ENCODE peak calls at places on chromosome 9, in ten cellular contexts. X, U, J, Q, I, Y, M, O, R and G are unnamed samples.

GRCh38 chr9:4289411-4290380 is 10.2 kb downstream of the GLIS3 start:
- DNase-seq in X (peak; percentile 38), U (no peak), J (no peak), Q (no peak), I (no peak), Y (no peak), M (no peak), O (no peak), R (no peak), G (no peak)

GRCh38 chr9:122986010-122986409 is 45.2 kb downstream of the RABGAP1 start:
- DNase-seq in X (no peak), U (no peak), J (no peak), Q (no peak), I (no peak), Y (no peak), M (no peak), O (no peak), R (no peak), G (no peak)

GRCh38 chr9:129702563-129702962 is 37.1 kb downstream of the PRRX2 start:
- DNase-seq in X (peak; percentile 61), U (no peak), J (no peak), Q (no peak), I (no peak), Y (peak; percentile 42), M (peak; percentile 84), O (peak; percentile 52), R (no peak), G (peak; percentile 85)

GRCh38 chr9:71465392-71465791 is 302.9 kb downstream of the CEMIP2 start:
- DNase-seq in X (no peak), U (no peak), J (no peak), Q (no peak), I (no peak), Y (no peak), M (no peak), O (no peak), R (no peak), G (no peak)

GRCh38 chr9:95336281-95336680 is 18.8 kb upstream of the FANCC start:
- DNase-seq in X (peak; percentile 49), U (no peak), J (peak; percentile 35), Q (no peak), I (peak; percentile 26), Y (no peak), M (no peak), O (no peak), R (no peak), G (no peak)

GRCh38 chr9:16627967-16628366 is 242.5 kb downstream of the BNC2 start:
- DNase-seq in X (no peak), U (peak; percentile 40), J (no peak), Q (no peak), I (no peak), Y (no peak), M (no peak), O (peak; percentile 52), R (peak; percentile 84), G (no peak)

GRCh38 chr9:79611091-79611614 is 39.4 kb downstream of the TLE4 start:
- DNase-seq in X (no peak), U (no peak), J (no peak), Q (no peak), I (no peak), Y (no peak), M (no peak), O (peak; percentile 12), R (no peak), G (no peak)

GRCh38 chr9:112913326-112913725 is 22.6 kb upstream of the SLC46A2 start:
- DNase-seq in X (no peak), U (no peak), J (no peak), Q (no peak), I (no peak), Y (no peak), M (no peak), O (no peak), R (no peak), G (no peak)

GRCh38 chr9:135471751-135472640 is 7.6 kb upstream of the PPP1R26 start:
- DNase-seq in X (no peak), U (no peak), J (no peak), Q (no peak), I (no peak), Y (no peak), M (no peak), O (no peak), R (no peak), G (no peak)

GRCh38 chr9:129580211-129580915 is 40.5 kb downstream of the C9orf50 start:
- DNase-seq in X (no peak), U (no peak), J (no peak), Q (no peak), I (no peak), Y (no peak), M (no peak), O (no peak), R (no peak), G (peak; percentile 33)

DNA sequence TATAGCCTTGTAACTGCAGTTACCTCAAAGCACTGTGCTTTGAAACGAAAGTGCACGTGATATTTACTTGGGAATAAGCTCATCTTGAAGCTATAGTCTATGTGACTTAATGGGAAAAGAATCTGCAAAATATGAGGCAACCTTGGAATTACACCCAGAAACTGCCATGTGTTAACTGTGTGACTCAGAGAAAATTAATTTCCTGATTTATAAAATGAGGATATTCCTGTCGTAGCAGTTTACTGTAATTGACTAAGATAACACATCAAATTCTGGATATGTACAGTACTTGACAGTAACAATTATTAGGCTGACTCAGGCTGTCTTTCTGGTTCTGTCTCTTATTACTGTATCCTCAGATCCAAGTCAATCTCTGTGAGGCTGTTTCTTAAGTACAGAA is 1079.9 kb upstream of the ACO1 start:
- DNase-seq in X (peak; percentile 4), U (no peak), J (no peak), Q (no peak), I (no peak), Y (no peak), M (no peak), O (no peak), R (no peak), G (no peak)
- TF ChIP-seq EP300 in X (no peak), U (no peak), J (no peak), Q (no peak), I (no peak), Y (no peak), M (no peak), O (no peak), R (no peak), G (no peak)

GRCh38 chr9:98249774-98250173 is 5.7 kb downstream of the TBC1D2 start:
- DNase-seq in X (no peak), U (no peak), J (no peak), Q (no peak), I (no peak), Y (no peak), M (peak; percentile 42), O (no peak), R (no peak), G (no peak)
- TF ChIP-seq EP300 in X (no peak), U (no peak), J (no peak), Q (no peak), I (no peak), Y (no peak), M (no peak), O (no peak), R (no peak), G (no peak)

GRCh38 chr9:78575041-78575440 is 278.1 kb downstream of the PSAT1 start:
- DNase-seq in X (no peak), U (no peak), J (no peak), Q (no peak), I (no peak), Y (no peak), M (no peak), O (no peak), R (no peak), G (no peak)

GRCh38 chr9:78572266-78572665 is 275.3 kb downstream of the PSAT1 start:
- DNase-seq in X (no peak), U (no peak), J (no peak), Q (no peak), I (no peak), Y (no peak), M (no peak), O (no peak), R (no peak), G (no peak)

GRCh38 chr9:78573669-78574068 is 276.7 kb downstream of the PSAT1 start:
- DNase-seq in X (no peak), U (no peak), J (no peak), Q (no peak), I (no peak), Y (no peak), M (no peak), O (no peak), R (no peak), G (no peak)

GRCh38 chr9:78574354-78575036 is 277.6 kb downstream of the PSAT1 start:
- DNase-seq in X (no peak), U (no peak), J (no peak), Q (no peak), I (no peak), Y (no peak), M (no peak), O (no peak), R (no peak), G (no peak)

GRCh38 chr9:78573205-78573604 is 276.3 kb downstream of the PSAT1 start:
- DNase-seq in X (no peak), U (no peak), J (no peak), Q (no peak), I (no peak), Y (no peak), M (no peak), O (no peak), R (no peak), G (no peak)
- TF ChIP-seq EP300 in X (no peak), U (no peak), J (no peak), Q (no peak), I (no peak), Y (no peak), M (no peak), O (no peak), R (no peak), G (no peak)

GRCh38 chr9:116087246-116087645 is 66.3 kb upstream of the PAPPA start:
- DNase-seq in X (peak; percentile 71), U (no peak), J (no peak), Q (no peak), I (no peak), Y (peak; percentile 26), M (peak; percentile 86), O (peak; percentile 7), R (no peak), G (no peak)

GRCh38 chr9:116084497-116084896 is 69.1 kb upstream of the PAPPA start:
- DNase-seq in X (no peak), U (no peak), J (no peak), Q (no peak), I (no peak), Y (no peak), M (no peak), O (no peak), R (no peak), G (no peak)

GRCh38 chr9:116090030-116090770 is 63.4 kb upstream of the PAPPA start:
- DNase-seq in X (no peak), U (no peak), J (no peak), Q (no peak), I (no peak), Y (no peak), M (no peak), O (no peak), R (no peak), G (no peak)

GRCh38 chr9:116088396-116088795 is 65.2 kb upstream of the PAPPA start:
- DNase-seq in X (no peak), U (no peak), J (no peak), Q (no peak), I (no peak), Y (no peak), M (peak; percentile 58), O (no peak), R (no peak), G (no peak)

DNA sequence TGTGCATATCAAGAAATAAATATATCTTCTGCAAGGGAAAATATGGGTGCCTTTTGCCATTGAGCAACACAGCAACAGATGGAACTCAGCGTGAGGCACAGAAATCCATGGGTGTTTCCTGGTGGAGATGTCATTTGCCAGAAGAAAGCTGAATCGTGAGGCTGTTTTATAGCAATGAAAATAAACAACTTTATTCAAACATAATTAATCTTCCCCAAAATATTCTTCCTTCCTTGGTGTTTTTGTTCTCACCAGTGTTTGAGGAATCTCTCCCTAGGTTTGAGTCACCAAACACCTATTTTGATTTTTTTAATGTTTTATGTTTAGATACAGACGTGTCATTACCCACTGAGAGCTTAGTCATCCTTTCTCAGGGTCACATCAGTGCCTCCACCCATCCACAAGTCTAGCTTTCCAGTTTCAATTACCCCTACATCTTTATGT is 65.8 kb upstream of the PAPPA start:
- DNase-seq in X (peak; percentile 87), U (no peak), J (no peak), Q (no peak), I (no peak), Y (no peak), M (no peak), O (no peak), R (no peak), G (no peak)
- TF ChIP-seq EP300 in X (peak; percentile 68), U (no peak), J (no peak), Q (no peak), I (no peak), Y (no peak), M (no peak), O (no peak), R (no peak), G (no peak)